ENCODE peak calls at places on chromosomes 11 and 22, in eight cellular contexts. V is stimulated activated CD4-positive, alpha-beta T cell treated with anti-CD3 and anti-CD28 coated beads, Interleukin-1b, Interleukin-23, amount 100 ng/mL, for 24 hours; Q is Calu3; O is posterior cingulate gyrus; I is fibroblast of the conjunctiva; Y is amygdala; E is mesenchymal stem cell; S is ureter. F is an unnamed sample.

GRCh38 chr11:45180888-45181594 is 34.6 kb downstream of the PRDM11 start:
- DNase-seq in I (peak; percentile 21), V (no peak), Q (peak; percentile 84), Y (no peak), O (no peak), E (peak; percentile 80), S (peak; percentile 71), F (peak; percentile 65)

GRCh38 chr11:68663482-68664010 is 20.8 kb upstream of the GAL start:
- DNase-seq in I (no peak), Q (no peak), S (no peak), O (peak; percentile 70), E (no peak), Y (no peak), V (no peak), F (no peak)

GRCh38 chr11:69618237-69618636 is 22.7 kb upstream of the CCND1 start:
- DNase-seq in S (no peak), Y (no peak), O (no peak), I (no peak), E (no peak), V (no peak), Q (no peak), F (no peak)

GRCh38 chr22:24803064-24803542 is 2.9 kb upstream of the SGSM1 start:
- DNase-seq in E (peak; percentile 36), I (no peak), Y (peak; percentile 25), O (no peak), V (peak; percentile 34), S (no peak), Q (peak; percentile 81), F (no peak)

GRCh38 chr22:19130959-19131684 is at the start of gene TSSK2:
- DNase-seq in I (no peak), Q (no peak), S (no peak), V (no peak), O (no peak), E (no peak), Y (peak; percentile 13), F (no peak)

GRCh38 chr22:27150530-27150909 is 493.1 kb downstream of the MIAT start:
- DNase-seq in Q (no peak), V (no peak), E (no peak), I (no peak), O (no peak), S (no peak), Y (no peak), F (no peak)

GRCh38 chr11:41413843-41414242 is 45.6 kb downstream of the LRRC4C start:
- DNase-seq in V (no peak), Q (no peak), E (no peak), O (no peak), S (no peak), Y (no peak), I (no peak), F (no peak)

GRCh38 chr11:111836766-111837165 is 34.6 kb downstream of the ALG9 start:
- DNase-seq in E (peak; percentile 32), O (no peak), V (no peak), Y (no peak), I (no peak), S (no peak), Q (no peak), F (no peak)

GRCh38 chr22:17732251-17732854 is 41.9 kb downstream of the BID start:
- DNase-seq in I (no peak), Y (no peak), E (no peak), Q (no peak), V (no peak), O (peak; percentile 15), S (no peak), F (no peak)

GRCh38 chr11:83611616-83612015 is 325.4 kb upstream of the CCDC90B start:
- DNase-seq in Q (no peak), V (no peak), Y (no peak), S (no peak), I (no peak), O (no peak), E (no peak), F (no peak)

GRCh38 chr11:93000511-93001476 is 31.3 kb downstream of the MTNR1B start:
- DNase-seq in Y (no peak), V (no peak), O (no peak), Q (peak; percentile 8), I (peak; percentile 83), E (peak; percentile 73), S (no peak), F (no peak)

GRCh38 chr11:46367244-46367915 is 14.1 kb upstream of the MDK start:
- DNase-seq in Y (peak; percentile 60), Q (peak; percentile 72), O (peak; percentile 95), I (no peak), E (peak; percentile 58), S (no peak), V (no peak), F (no peak)